ENCODE peak calls at places on chromosomes 6 and 20, in four cellular contexts. E is progenitor cell of endocrine pancreas, N is coronary artery, L is brain microvascular endothelial cell. W is an unnamed sample.

GRCh38 chr6:89482136-89482535 is 49.2 kb downstream of the ANKRD6 start:
- DNase-seq in N (no peak), E (no peak), L (no peak), W (no peak)

GRCh38 chr6:155224031-155224451 is 39.8 kb upstream of the CLDN20 start:
- DNase-seq in N (no peak), E (no peak), L (peak; percentile 85), W (peak; percentile 77)

GRCh38 chr20:32777177-32777956 is 15.2 kb downstream of the DNMT3B start:
- DNase-seq in N (no peak), E (no peak), L (no peak), W (no peak)

GRCh38 chr20:5770987-5771318 is 20.8 kb downstream of the SHLD1 start:
- DNase-seq in E (no peak), N (no peak), L (no peak), W (no peak)

GRCh38 chr6:135021310-135022049 is 33.1 kb downstream of the HBS1L start:
- DNase-seq in N (no peak), E (no peak), L (no peak), W (no peak)

GRCh38 chr20:58469500-58470129 is 45.6 kb downstream of the APCDD1L start:
- DNase-seq in E (no peak), N (no peak), L (no peak), W (no peak)

GRCh38 chr6:116562019-116562403 is 8.5 kb downstream of the CALHM4 start:
- DNase-seq in L (no peak), E (no peak), N (no peak), W (no peak)

GRCh38 chr20:24681634-24682495 is 212.4 kb downstream of the SYNDIG1 start:
- DNase-seq in E (no peak), N (no peak), L (no peak), W (no peak)

GRCh38 chr6:117263353-117263927 is 1.9 kb upstream of the VGLL2 start:
- DNase-seq in N (no peak), E (no peak), L (no peak), W (no peak)

GRCh38 chr6:78615430-78615904 is 251.9 kb upstream of the IRAK1BP1 start:
- DNase-seq in L (no peak), E (no peak), N (no peak), W (no peak)

GRCh38 chr6:161835426-161836029 is 561.7 kb upstream of the AGPAT4 start:
- DNase-seq in E (no peak), N (no peak), L (peak; percentile 10), W (no peak)

DNA sequence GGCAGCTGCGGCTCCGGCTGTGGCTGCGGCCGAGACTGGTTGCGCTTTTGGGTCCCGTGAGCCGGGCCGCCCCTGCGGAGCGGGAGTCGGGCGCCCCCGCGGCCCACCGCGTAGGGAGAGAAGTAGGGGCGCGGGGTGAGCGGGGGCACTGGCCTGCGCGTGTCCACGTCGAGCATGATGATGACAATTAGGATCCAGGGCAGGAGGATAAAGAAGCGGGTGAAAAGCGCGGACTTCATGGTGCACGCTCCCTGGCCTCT is 739 bp downstream of the B3GAT2 start:
- DNase-seq in N (no peak), E (no peak), L (no peak), W (no peak)
- TF ChIP-seq CTCF in N (no peak), E (peak; percentile 28), L (no peak), W (no peak)

GRCh38 chr6:128519931-128520435 is 416 bp downstream of the PTPRK start:
- DNase-seq in E (peak; percentile 52), N (peak; percentile 88), L (no peak), W (no peak)

GRCh38 chr6:128519132-128519930 is 1.1 kb downstream of the PTPRK start:
- DNase-seq in E (peak; percentile 28), L (no peak), N (peak; percentile 79), W (no peak)

GRCh38 chr6:128521302-128521632 is 868 bp upstream of the PTPRK start:
- DNase-seq in E (no peak), N (no peak), L (no peak), W (no peak)

GRCh38 chr6:128518531-128519131 is 1.8 kb downstream of the PTPRK start:
- DNase-seq in L (no peak), E (no peak), N (no peak), W (no peak)

GRCh38 chr6:128520436-128521301 is at the start of gene PTPRK:
- DNase-seq in E (peak; percentile 92), L (peak; percentile 91), N (peak; percentile 94), W (peak; percentile 74)
- TF ChIP-seq CTCF in E (peak; percentile 61), L (peak; percentile 26), N (peak; percentile 65), W (no peak)

GRCh38 chr6:29793036-29793356 is 34.6 kb upstream of the HLA-G start:
- DNase-seq in L (no peak), N (no peak), E (no peak), W (no peak)

GRCh38 chr6:29791162-29791561 is 36.5 kb upstream of the HLA-G start:
- DNase-seq in N (no peak), L (no peak), E (no peak), W (no peak)

GRCh38 chr6:29791786-29792122 is 35.9 kb upstream of the HLA-G start:
- DNase-seq in N (no peak), E (no peak), L (no peak), W (no peak)

GRCh38 chr6:29793796-29794195 is 33.8 kb upstream of the HLA-G start:
- DNase-seq in N (no peak), E (no peak), L (no peak), W (no peak)

DNA sequence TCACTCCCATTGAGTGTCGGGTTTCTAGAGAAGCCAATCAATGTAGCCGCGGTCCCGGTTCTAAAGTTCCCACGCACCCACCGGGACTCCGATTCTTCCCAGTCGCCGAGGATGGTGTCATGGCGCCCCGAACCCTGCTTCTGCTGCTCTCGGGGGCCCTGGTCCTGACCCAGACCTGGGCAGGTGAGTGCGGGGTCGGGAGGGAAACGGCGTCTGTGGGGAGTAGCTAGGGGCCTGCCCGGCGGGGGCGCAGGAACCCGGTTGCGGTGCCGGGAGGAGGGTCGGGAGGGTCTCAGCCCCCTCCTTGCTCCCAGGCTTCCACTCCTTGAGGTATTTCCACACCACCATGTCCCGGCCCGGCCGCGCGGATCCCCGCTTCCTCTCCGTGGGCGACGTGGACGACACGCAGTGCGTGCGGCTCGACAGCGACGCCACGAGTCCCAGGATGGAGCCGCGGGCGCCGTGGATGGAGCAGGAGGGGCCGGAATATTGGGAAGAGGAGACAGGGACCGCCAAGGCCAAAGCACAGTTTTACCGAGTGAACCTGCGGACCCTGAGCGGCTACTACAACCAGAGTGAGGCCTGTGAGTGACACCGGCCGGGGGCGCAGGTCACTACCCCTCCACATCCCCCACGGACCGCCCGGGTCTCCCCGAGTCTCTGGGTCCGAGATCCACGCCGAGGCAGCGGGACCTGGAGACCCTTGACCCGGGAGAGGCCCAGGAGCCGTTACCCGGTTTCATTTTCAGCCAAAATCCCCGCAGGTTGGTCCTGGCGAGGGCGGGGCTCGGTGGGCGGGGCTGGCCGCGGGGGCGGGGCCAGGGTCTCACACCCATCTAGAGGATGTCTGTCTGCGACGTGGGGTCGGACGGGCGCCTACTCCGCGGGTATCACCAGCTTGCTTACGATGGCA is 35.2 kb upstream of the HLA-G start:
- DNase-seq in L (no peak), E (no peak), N (no peak), W (no peak)
- TF ChIP-seq CTCF in L (peak; percentile 67), E (peak; percentile 36), N (peak; percentile 48), W (peak; percentile 12)

GRCh38 chr20:47785900-47786762 is 850 bp upstream of the SULF2 start:
- DNase-seq in N (peak; percentile 83), L (peak; percentile 61), E (peak; percentile 57), W (peak; percentile 40)
- TF ChIP-seq CTCF in N (peak; percentile 53), L (peak; percentile 81), E (peak; percentile 72), W (peak; percentile 72)